ENCODE peak calls at places on chromosome 21, in four cellular contexts. One of them, this sample, is unnamed.

GRCh38 chr21:38959686-38960049 is 153.9 kb downstream of the ETS2 start:
- DNase-seq in psoas muscle: no peak
- DNase-seq in CD4-positive, CD25-positive, alpha-beta regulatory T cell: no peak
- DNase-seq in heart left ventricle: no peak
- DNase-seq in this sample: no peak

GRCh38 chr21:41662761-41663160 is 104.1 kb downstream of the RIPK4 start:
- DNase-seq in psoas muscle: no peak
- DNase-seq in CD4-positive, CD25-positive, alpha-beta regulatory T cell: no peak
- DNase-seq in heart left ventricle: no peak
- DNase-seq in this sample: no peak

GRCh38 chr21:37527103-37527502 is 160.5 kb downstream of the DYRK1A start:
- DNase-seq in psoas muscle: no peak
- DNase-seq in CD4-positive, CD25-positive, alpha-beta regulatory T cell: no peak
- DNase-seq in heart left ventricle: no peak
- DNase-seq in this sample: no peak

GRCh38 chr21:36664678-36665022 is 34.3 kb upstream of the SIM2 start:
- DNase-seq in psoas muscle: peak
- DNase-seq in CD4-positive, CD25-positive, alpha-beta regulatory T cell: no peak
- DNase-seq in heart left ventricle: no peak
- DNase-seq in this sample: no peak

GRCh38 chr21:36966066-36966845 is at the start of gene HLCS:
- DNase-seq in psoas muscle: peak
- DNase-seq in CD4-positive, CD25-positive, alpha-beta regulatory T cell: peak
- DNase-seq in heart left ventricle: peak
- DNase-seq in this sample: peak

GRCh38 chr21:43188181-43188580 is 19.4 kb downstream of the CRYAA start:
- DNase-seq in psoas muscle: no peak
- DNase-seq in CD4-positive, CD25-positive, alpha-beta regulatory T cell: no peak
- DNase-seq in heart left ventricle: no peak
- DNase-seq in this sample: peak

GRCh38 chr21:45219517-45219916 is 68.2 kb downstream of the POFUT2 start:
- DNase-seq in psoas muscle: no peak
- DNase-seq in CD4-positive, CD25-positive, alpha-beta regulatory T cell: no peak
- DNase-seq in heart left ventricle: no peak
- DNase-seq in this sample: no peak

GRCh38 chr21:37101384-37101783 is 28.3 kb downstream of the TTC3 start:
- DNase-seq in psoas muscle: no peak
- DNase-seq in CD4-positive, CD25-positive, alpha-beta regulatory T cell: no peak
- DNase-seq in heart left ventricle: no peak
- DNase-seq in this sample: no peak

GRCh38 chr21:33539612-33540011 is 2.3 kb downstream of the GART start:
- DNase-seq in psoas muscle: no peak
- DNase-seq in CD4-positive, CD25-positive, alpha-beta regulatory T cell: no peak
- DNase-seq in heart left ventricle: no peak
- DNase-seq in this sample: no peak

GRCh38 chr21:39377444-39378050 is 28.7 kb upstream of the HMGN1 start:
- DNase-seq in psoas muscle: no peak
- DNase-seq in CD4-positive, CD25-positive, alpha-beta regulatory T cell: no peak
- DNase-seq in heart left ventricle: no peak
- DNase-seq in this sample: no peak

GRCh38 chr21:43273708-43274021 is 104.9 kb downstream of the CRYAA start:
- DNase-seq in psoas muscle: peak
- DNase-seq in CD4-positive, CD25-positive, alpha-beta regulatory T cell: no peak
- DNase-seq in heart left ventricle: peak
- DNase-seq in this sample: no peak

GRCh38 chr21:34510148-34511142 is 1.6 kb downstream of the KCNE1 start:
- DNase-seq in psoas muscle: peak
- DNase-seq in CD4-positive, CD25-positive, alpha-beta regulatory T cell: no peak
- DNase-seq in heart left ventricle: peak
- DNase-seq in this sample: peak

GRCh38 chr21:35273331-35273730 is 224.2 kb upstream of the RUNX1 start:
- DNase-seq in psoas muscle: no peak
- DNase-seq in CD4-positive, CD25-positive, alpha-beta regulatory T cell: no peak
- DNase-seq in heart left ventricle: no peak
- DNase-seq in this sample: no peak

GRCh38 chr21:35697321-35697808 is 363.0 kb downstream of the SETD4 start:
- DNase-seq in psoas muscle: peak
- DNase-seq in CD4-positive, CD25-positive, alpha-beta regulatory T cell: no peak
- DNase-seq in heart left ventricle: peak
- DNase-seq in this sample: peak

GRCh38 chr21:42012763-42013329 is 2.7 kb upstream of the ZBTB21 start:
- DNase-seq in psoas muscle: no peak
- DNase-seq in CD4-positive, CD25-positive, alpha-beta regulatory T cell: no peak
- DNase-seq in heart left ventricle: no peak
- DNase-seq in this sample: no peak

GRCh38 chr21:34890724-34891609 is 158.1 kb downstream of the RUNX1 start:
- DNase-seq in psoas muscle: peak
- DNase-seq in CD4-positive, CD25-positive, alpha-beta regulatory T cell: no peak
- DNase-seq in heart left ventricle: peak
- DNase-seq in this sample: no peak

GRCh38 chr21:43712268-43712942 is 6.5 kb upstream of the PDXK start:
- DNase-seq in psoas muscle: no peak
- DNase-seq in CD4-positive, CD25-positive, alpha-beta regulatory T cell: no peak
- DNase-seq in heart left ventricle: peak
- DNase-seq in this sample: no peak

GRCh38 chr21:38293765-38294164 is 37.0 kb downstream of the KCNJ15 start:
- DNase-seq in psoas muscle: no peak
- DNase-seq in CD4-positive, CD25-positive, alpha-beta regulatory T cell: no peak
- DNase-seq in heart left ventricle: no peak
- DNase-seq in this sample: no peak

GRCh38 chr21:33578959-33579542 is 9.4 kb downstream of the DONSON start:
- DNase-seq in psoas muscle: no peak
- DNase-seq in CD4-positive, CD25-positive, alpha-beta regulatory T cell: no peak
- DNase-seq in heart left ventricle: no peak
- DNase-seq in this sample: no peak

GRCh38 chr21:36297938-36298572 is 21.9 kb upstream of the MORC3 start:
- DNase-seq in psoas muscle: no peak
- DNase-seq in CD4-positive, CD25-positive, alpha-beta regulatory T cell: peak
- DNase-seq in heart left ventricle: no peak
- DNase-seq in this sample: peak

GRCh38 chr21:29938968-29939858 is 583 bp downstream of the GRIK1 start:
- DNase-seq in psoas muscle: no peak
- DNase-seq in CD4-positive, CD25-positive, alpha-beta regulatory T cell: no peak
- DNase-seq in heart left ventricle: peak
- DNase-seq in this sample: no peak

GRCh38 chr21:42515708-42516502 is 2.3 kb downstream of the SLC37A1 start:
- DNase-seq in psoas muscle: no peak
- DNase-seq in CD4-positive, CD25-positive, alpha-beta regulatory T cell: no peak
- DNase-seq in heart left ventricle: no peak
- DNase-seq in this sample: no peak

GRCh38 chr21:15953551-15954116 is 223.9 kb downstream of the USP25 start:
- DNase-seq in psoas muscle: no peak
- DNase-seq in CD4-positive, CD25-positive, alpha-beta regulatory T cell: no peak
- DNase-seq in heart left ventricle: no peak
- DNase-seq in this sample: no peak

DNA sequence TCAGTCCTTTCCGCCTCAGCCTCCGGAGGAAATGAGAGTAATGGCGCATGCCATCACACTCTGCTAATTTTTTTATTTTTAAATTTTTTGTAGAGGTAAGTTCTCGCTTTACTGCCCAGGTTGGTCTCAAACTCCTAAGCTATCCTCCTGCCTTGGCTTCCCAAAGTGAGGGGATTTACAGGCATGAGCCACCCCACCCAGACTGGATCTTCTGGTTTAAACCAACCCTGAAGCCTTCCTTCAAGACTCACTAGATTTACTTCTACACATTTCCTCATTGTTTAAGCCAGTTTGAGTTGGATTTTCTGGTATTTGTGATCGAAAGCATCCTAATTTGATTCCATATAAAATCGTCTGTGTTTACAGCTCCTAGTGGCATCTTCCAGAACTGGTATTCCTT is 23.1 kb upstream of the SCAF4 start:
- DNase-seq in psoas muscle: no peak
- DNase-seq in CD4-positive, CD25-positive, alpha-beta regulatory T cell: no peak
- DNase-seq in heart left ventricle: no peak
- DNase-seq in this sample: no peak
- H3K4me3 ChIP-seq in psoas muscle: no peak
- H3K4me3 ChIP-seq in CD4-positive, CD25-positive, alpha-beta regulatory T cell: no peak
- H3K4me3 ChIP-seq in heart left ventricle: no peak
- H3K4me3 ChIP-seq in this sample: no peak

GRCh38 chr21:32304998-32305397 is 6.3 kb downstream of the MRAP start:
- DNase-seq in psoas muscle: no peak
- DNase-seq in CD4-positive, CD25-positive, alpha-beta regulatory T cell: no peak
- DNase-seq in heart left ventricle: no peak
- DNase-seq in this sample: no peak
- H3K4me3 ChIP-seq in psoas muscle: no peak
- H3K4me3 ChIP-seq in CD4-positive, CD25-positive, alpha-beta regulatory T cell: no peak
- H3K4me3 ChIP-seq in heart left ventricle: no peak
- H3K4me3 ChIP-seq in this sample: no peak

DNA sequence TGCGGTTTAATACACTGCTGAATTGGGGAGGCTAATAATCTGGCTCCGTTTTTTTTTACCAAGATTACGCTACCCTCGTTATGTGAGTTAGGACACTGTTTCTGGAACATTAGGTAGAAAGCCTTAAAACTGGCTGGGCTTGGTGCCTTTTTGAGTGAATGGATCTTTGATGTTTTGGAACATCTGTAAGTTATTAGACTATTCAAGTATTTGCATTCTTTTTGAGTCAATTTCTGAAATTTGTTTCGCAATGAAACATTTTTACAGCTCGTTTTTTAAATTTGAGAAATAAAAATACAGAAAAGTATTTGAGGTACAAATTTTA is 106.9 kb downstream of the LTN1 start:
- DNase-seq in psoas muscle: no peak
- DNase-seq in CD4-positive, CD25-positive, alpha-beta regulatory T cell: no peak
- DNase-seq in heart left ventricle: no peak
- DNase-seq in this sample: no peak
- H3K4me3 ChIP-seq in psoas muscle: no peak
- H3K4me3 ChIP-seq in CD4-positive, CD25-positive, alpha-beta regulatory T cell: peak
- H3K4me3 ChIP-seq in heart left ventricle: no peak
- H3K4me3 ChIP-seq in this sample: no peak

GRCh38 chr21:24995206-24995605 is 612.1 kb downstream of the MRPL39 start:
- DNase-seq in psoas muscle: no peak
- DNase-seq in CD4-positive, CD25-positive, alpha-beta regulatory T cell: no peak
- DNase-seq in heart left ventricle: no peak
- DNase-seq in this sample: no peak
- H3K4me3 ChIP-seq in psoas muscle: no peak
- H3K4me3 ChIP-seq in CD4-positive, CD25-positive, alpha-beta regulatory T cell: no peak
- H3K4me3 ChIP-seq in heart left ventricle: no peak
- H3K4me3 ChIP-seq in this sample: no peak

GRCh38 chr21:46299167-46299566 is 13.0 kb downstream of the YBEY start:
- DNase-seq in psoas muscle: no peak
- DNase-seq in CD4-positive, CD25-positive, alpha-beta regulatory T cell: no peak
- DNase-seq in heart left ventricle: no peak
- DNase-seq in this sample: no peak

GRCh38 chr21:46295996-46296752 is 10.0 kb downstream of the YBEY start:
- DNase-seq in psoas muscle: peak
- DNase-seq in CD4-positive, CD25-positive, alpha-beta regulatory T cell: peak
- DNase-seq in heart left ventricle: peak
- DNase-seq in this sample: peak

GRCh38 chr21:46298083-46298412 is 11.9 kb downstream of the YBEY start:
- DNase-seq in psoas muscle: no peak
- DNase-seq in CD4-positive, CD25-positive, alpha-beta regulatory T cell: no peak
- DNase-seq in heart left ventricle: no peak
- DNase-seq in this sample: no peak

GRCh38 chr21:46295177-46295711 is 9.1 kb downstream of the YBEY start:
- DNase-seq in psoas muscle: peak
- DNase-seq in CD4-positive, CD25-positive, alpha-beta regulatory T cell: no peak
- DNase-seq in heart left ventricle: no peak
- DNase-seq in this sample: no peak

GRCh38 chr21:46297311-46298082 is 11.4 kb downstream of the YBEY start:
- DNase-seq in psoas muscle: peak
- DNase-seq in CD4-positive, CD25-positive, alpha-beta regulatory T cell: no peak
- DNase-seq in heart left ventricle: peak
- DNase-seq in this sample: no peak
- H3K4me3 ChIP-seq in psoas muscle: peak
- H3K4me3 ChIP-seq in CD4-positive, CD25-positive, alpha-beta regulatory T cell: peak
- H3K4me3 ChIP-seq in heart left ventricle: peak
- H3K4me3 ChIP-seq in this sample: peak